ENCODE peak calls at places on chromosomes 12 and 14, in nine cellular contexts. D is activated CD4-positive, alpha-beta memory T cell treated with anti-CD3 and anti-CD28 coated beads for 36 hours; A is mucosa of descending colon; V is activated naive CD8-positive, alpha-beta T cell treated with anti-CD3 and anti-CD28 coated beads for 36 hours; W is heart left ventricle; K is SW 1271; J is stimulated activated CD4-positive, alpha-beta T cell treated with anti-CD3 and anti-CD28 coated beads, Interleukin-15, amount 100 ng/mL, for 24 hours; T is activated naive CD4-positive, alpha-beta T cell treated with anti-CD3 and anti-CD28 coated beads, Interleukin-2, amount 10 ng/mL, durations not matched to agents 7 days and 5 days; M is NB4. B is an unnamed sample.

GRCh38 chr14:57987051-57987450 is 121.2 kb upstream of the SLC35F4 start:
- DNase-seq in D (no peak), A (no peak), V (no peak), W (no peak), K (no peak), J (no peak), T (no peak), M (no peak), B (no peak)

GRCh38 chr12:3173912-3174311 is 96.7 kb downstream of the TSPAN9 start:
- DNase-seq in D (no peak), A (no peak), V (no peak), W (no peak), K (no peak), J (no peak), T (no peak), M (no peak), B (no peak)

GRCh38 chr12:108193922-108194321 is 64.8 kb downstream of the WSCD2 start:
- DNase-seq in D (peak; percentile 21), A (no peak), V (peak; percentile 5), W (no peak), K (peak; percentile 43), J (peak; percentile 39), T (peak; percentile 35), M (peak; percentile 50), B (no peak)

GRCh38 chr14:60327447-60328331 is 78.7 kb downstream of the PPM1A start:
- DNase-seq in D (peak; percentile 51), A (peak; percentile 65), V (peak; percentile 56), W (peak; percentile 18), K (no peak), J (peak; percentile 62), T (peak; percentile 54), M (peak; percentile 36), B (no peak)

GRCh38 chr12:69880566-69880965 is 55.5 kb downstream of the MYRFL start:
- DNase-seq in D (no peak), A (no peak), V (no peak), W (no peak), K (peak; percentile 28), J (no peak), T (no peak), M (peak; percentile 23), B (no peak)

GRCh38 chr12:89544027-89544426 is 18.2 kb upstream of the POC1B start:
- DNase-seq in D (no peak), A (no peak), V (no peak), W (no peak), K (no peak), J (no peak), T (no peak), M (no peak), B (no peak)

GRCh38 chr12:31664038-31664437 is 4.5 kb downstream of the ETFBKMT start:
- DNase-seq in D (no peak), A (no peak), V (no peak), W (no peak), K (no peak), J (no peak), T (no peak), M (no peak), B (no peak)

GRCh38 chr14:44149597-44149996 is 357.5 kb downstream of the FSCB start:
- DNase-seq in D (no peak), A (no peak), V (no peak), W (no peak), K (peak; percentile 41), J (no peak), T (no peak), M (peak; percentile 49), B (no peak)

GRCh38 chr12:18054925-18055324 is 35.1 kb downstream of the RERGL start:
- DNase-seq in D (no peak), A (no peak), V (no peak), W (no peak), K (no peak), J (no peak), T (no peak), M (no peak), B (no peak)

GRCh38 chr14:51211149-51211548 is 28.9 kb upstream of the TMX1 start:
- DNase-seq in D (no peak), A (no peak), V (no peak), W (no peak), K (no peak), J (no peak), T (no peak), M (no peak), B (no peak)

GRCh38 chr12:31322651-31323248 is 3.2 kb downstream of the SINHCAF start:
- DNase-seq in D (peak; percentile 14), A (no peak), V (no peak), W (no peak), K (no peak), J (no peak), T (no peak), M (peak; percentile 59), B (no peak)

GRCh38 chr12:51225800-51226199 is 7.9 kb upstream of the POU6F1 start:
- DNase-seq in D (no peak), A (no peak), V (no peak), W (no peak), K (no peak), J (no peak), T (no peak), M (no peak), B (no peak)

GRCh38 chr12:63064080-63064479 is 86.9 kb downstream of the AVPR1A start:
- DNase-seq in D (no peak), A (no peak), V (no peak), W (no peak), K (no peak), J (no peak), T (no peak), M (peak; percentile 3), B (no peak)

B was measured in sigmoid colon.